ENCODE peak calls at places on chromosomes 13 and 19, in seven cellular contexts. Z is H7; L is stimulated activated CD4-positive, alpha-beta T cell treated with anti-CD3 and anti-CD28 coated beads, Interleukin-4, amount 100 ng/mL, for 24 hours; W is endothelial cell; S is activated CD8-positive, alpha-beta memory T cell treated with anti-CD3 and anti-CD28 coated beads for 4 hours; F is activated T-cell treated with anti-CD3 and anti-CD28 coated beads for 1 hour; Q is Peyer's patch. I is an unnamed sample.

GRCh38 chr13:22880756-22881701 is 299.8 kb upstream of the SGCG start:
- DNase-seq in Z (peak), L (no peak), W (no peak), S (no peak), F (no peak), Q (no peak), I (no peak)

GRCh38 chr13:33543631-33544030 is 258.1 kb upstream of the STARD13 start:
- DNase-seq in Z (no peak), L (no peak), W (no peak), S (no peak), F (no peak), Q (no peak), I (peak)

GRCh38 chr13:37984357-37984756 is 114.8 kb upstream of the TRPC4 start:
- DNase-seq in Z (no peak), L (no peak), W (no peak), S (no peak), F (no peak), Q (no peak), I (no peak)

GRCh38 chr19:55118401-55118991 is 1.1 kb upstream of the PPP1R12C start:
- DNase-seq in Z (peak), L (peak), W (peak), S (no peak), F (no peak), Q (no peak), I (peak)

GRCh38 chr13:73057284-73058025 is 1.4 kb upstream of the KLF5 start:
- DNase-seq in Z (no peak), L (no peak), W (no peak), S (no peak), F (no peak), Q (no peak), I (no peak)

GRCh38 chr13:106521101-106521799 is 14.2 kb downstream of the EFNB2 start:
- DNase-seq in Z (no peak), L (no peak), W (no peak), S (no peak), F (no peak), Q (no peak), I (no peak)

GRCh38 chr13:81664872-81665271 is 1323.9 kb upstream of the SPRY2 start:
- DNase-seq in Z (no peak), L (no peak), W (no peak), S (no peak), F (no peak), Q (no peak), I (no peak)

GRCh38 chr13:44011036-44011435 is 131.3 kb downstream of the LACC1 start:
- DNase-seq in Z (no peak), L (no peak), W (no peak), S (no peak), F (no peak), Q (no peak), I (no peak)

GRCh38 chr13:41365636-41366035 is 54.6 kb downstream of the NAA16 start:
- DNase-seq in Z (no peak), L (no peak), W (no peak), S (no peak), F (no peak), Q (no peak), I (no peak)

GRCh38 chr13:34971473-34971872 is 29.4 kb downstream of the NBEA start:
- DNase-seq in Z (no peak), L (no peak), W (no peak), S (no peak), F (no peak), Q (no peak), I (no peak)

GRCh38 chr19:18006895-18007604 is 920 bp upstream of the ARRDC2 start:
- DNase-seq in Z (peak), L (peak), W (peak), S (peak), F (peak), Q (peak), I (peak)

GRCh38 chr19:19575411-19575810 is 37.3 kb downstream of the CILP2 start:
- DNase-seq in Z (peak), L (no peak), W (no peak), S (no peak), F (no peak), Q (no peak), I (no peak)

GRCh38 chr13:77375554-77375953 is 48.7 kb upstream of the MYCBP2 start:
- DNase-seq in Z (no peak), L (no peak), W (no peak), S (no peak), F (no peak), Q (no peak), I (no peak)

I was measured in globus pallidus.